ENCODE peak calls at places on chromosomes 4 and X, in five cellular contexts. R is PC-3, F is progenitor cell of endocrine pancreas, U is neural crest cell, E is fibroblast of the aortic adventitia. V is an unnamed sample.

GRCh38 chrX:40845331-40845911 is 110.1 kb upstream of the MED14 start:
- DNase-seq in R (peak), F (no peak), U (no peak), E (peak), V (peak)

GRCh38 chr4:8921465-8921864 is 49.8 kb upstream of the HMX1 start:
- DNase-seq in R (no peak), F (no peak), U (no peak), E (no peak), V (no peak)

GRCh38 chr4:127995776-127996175 is 30.6 kb downstream of the ABHD18 start:
- DNase-seq in R (peak), F (no peak), U (no peak), E (no peak), V (peak)

GRCh38 chrX:41984628-41985027 is 61.3 kb upstream of the CASK start:
- DNase-seq in R (peak), F (no peak), U (no peak), E (no peak), V (no peak)

GRCh38 chr4:3302164-3302785 is 9.5 kb downstream of the RGS12 start:
- DNase-seq in R (no peak), F (no peak), U (no peak), E (no peak), V (no peak)

GRCh38 chr4:98976716-98977115 is 18.8 kb upstream of the METAP1 start:
- DNase-seq in R (peak), F (no peak), U (no peak), E (peak), V (peak)

GRCh38 chr4:99817310-99817885 is 771 bp downstream of the DAPP1 start:
- DNase-seq in R (peak), F (no peak), U (no peak), E (no peak), V (no peak)

GRCh38 chr4:28973591-28974350 is 1746.4 kb upstream of the PCDH7 start:
- DNase-seq in R (peak), F (no peak), U (no peak), E (peak), V (peak)

GRCh38 chr4:109590841-109591357 is 30.9 kb downstream of the MCUB start:
- DNase-seq in R (no peak), F (no peak), U (no peak), E (no peak), V (no peak)

GRCh38 chr4:22474636-22475310 is 41.1 kb downstream of the ADGRA3 start:
- DNase-seq in R (peak), F (no peak), U (no peak), E (peak), V (peak)

GRCh38 chr4:147093206-147093605 is 147.5 kb upstream of the TTC29 start:
- DNase-seq in R (no peak), F (no peak), U (no peak), E (no peak), V (no peak)

GRCh38 chrX:130994671-130995070 is 63.5 kb upstream of the ARHGAP36 start:
- DNase-seq in R (peak), F (peak), U (peak), E (peak), V (no peak)

GRCh38 chr4:612052-612748 is 13.2 kb upstream of the PDE6B start:
- DNase-seq in R (no peak), F (no peak), U (no peak), E (no peak), V (no peak)
- TF ChIP-seq CTCF in R (no peak), F (no peak), U (no peak), E (no peak), V (no peak)

GRCh38 chr4:42482516-42483327 is 85.4 kb downstream of the SHISA3 start:
- DNase-seq in R (no peak), F (no peak), U (no peak), E (peak), V (no peak)
- TF ChIP-seq CTCF in R (no peak), F (no peak), U (no peak), E (no peak), V (no peak)

GRCh38 chr4:166991162-166991561 is 243.1 kb downstream of the SPOCK3 start:
- DNase-seq in R (no peak), F (no peak), U (no peak), E (peak), V (no peak)

GRCh38 chr4:166994686-166995085 is 239.6 kb downstream of the SPOCK3 start:
- DNase-seq in R (no peak), F (no peak), U (no peak), E (no peak), V (no peak)

GRCh38 chr4:167000141-167000852 is 234.0 kb downstream of the SPOCK3 start:
- DNase-seq in R (peak), F (no peak), U (no peak), E (no peak), V (no peak)

GRCh38 chr4:166996216-166996615 is 238.1 kb downstream of the SPOCK3 start:
- DNase-seq in R (no peak), F (no peak), U (no peak), E (no peak), V (no peak)
- TF ChIP-seq CTCF in R (no peak), F (no peak), U (no peak), E (no peak), V (no peak)

DNA sequence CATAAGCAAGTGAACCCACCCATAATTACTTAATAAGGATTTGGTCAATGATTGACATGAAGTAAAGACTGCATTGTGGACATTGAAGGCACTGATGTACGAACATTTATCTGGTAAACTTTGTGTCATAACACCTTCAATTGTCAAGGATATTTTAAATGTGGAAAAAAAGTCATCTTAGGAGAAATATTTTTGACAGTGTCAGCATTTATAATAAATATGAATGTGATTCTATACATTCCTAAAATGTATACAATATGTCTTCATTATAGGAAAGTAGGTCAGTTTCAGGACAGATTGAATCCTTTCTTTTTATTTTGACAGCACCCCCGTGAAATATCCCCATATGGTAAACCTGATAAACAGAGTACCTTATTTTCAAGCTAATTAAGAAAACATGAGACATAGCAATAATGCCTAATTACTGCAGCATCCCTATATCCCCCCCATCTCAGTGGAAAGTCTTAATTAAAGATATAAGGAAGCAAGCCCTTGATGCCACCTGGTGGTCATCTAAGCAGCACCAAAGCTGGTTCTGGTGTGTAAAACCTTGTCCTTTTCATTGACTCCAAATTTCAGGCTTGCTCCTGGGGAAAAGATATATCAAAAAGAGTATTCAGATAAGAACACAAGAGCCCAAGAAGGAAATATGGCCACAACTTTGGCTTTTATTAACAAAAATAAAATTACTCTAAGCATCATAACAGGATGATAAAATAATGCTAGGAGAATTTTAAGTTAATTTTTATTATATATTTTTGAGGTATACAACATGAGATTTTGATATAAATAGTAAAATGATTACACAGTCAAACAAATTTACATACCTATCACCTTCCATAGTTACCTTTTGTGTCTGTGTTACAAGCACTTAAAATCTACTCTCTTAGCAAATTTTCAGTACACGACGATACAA is 379.7 kb downstream of the TLL1 start:
- DNase-seq in R (peak), F (no peak), U (no peak), E (peak), V (peak)
- TF ChIP-seq CTCF in R (peak), F (peak), U (peak), E (peak), V (peak)